ENCODE peak calls at places on chromosomes 6 and 20, in eight cellular contexts. One of them, this sample, is unnamed.

GRCh38 chr6:1378224-1379025 is 11.0 kb upstream of the FOXF2 start:
- DNase-seq in stimulated activated CD4-positive, alpha-beta T cell treated with anti-CD3 and anti-CD28 coated beads, Interleukin-1b, Interleukin-23, amount 100 ng/mL, for 1 hour: no peak
- DNase-seq in ovary: no peak
- DNase-seq in renal cortical epithelial cell: no peak
- DNase-seq in T-cell: no peak
- DNase-seq in anterior cingulate cortex: no peak
- DNase-seq in head of caudate nucleus: no peak
- DNase-seq in nucleus accumbens: no peak
- DNase-seq in this sample: no peak

GRCh38 chr20:14064333-14064732 is 69.0 kb downstream of the MACROD2 start:
- DNase-seq in stimulated activated CD4-positive, alpha-beta T cell treated with anti-CD3 and anti-CD28 coated beads, Interleukin-1b, Interleukin-23, amount 100 ng/mL, for 1 hour: no peak
- DNase-seq in ovary: no peak
- DNase-seq in renal cortical epithelial cell: no peak
- DNase-seq in T-cell: no peak
- DNase-seq in anterior cingulate cortex: no peak
- DNase-seq in head of caudate nucleus: no peak
- DNase-seq in nucleus accumbens: no peak
- DNase-seq in this sample: no peak

GRCh38 chr6:106608080-106608668 is 21.1 kb downstream of the RTN4IP1 start:
- DNase-seq in stimulated activated CD4-positive, alpha-beta T cell treated with anti-CD3 and anti-CD28 coated beads, Interleukin-1b, Interleukin-23, amount 100 ng/mL, for 1 hour: no peak
- DNase-seq in ovary: no peak
- DNase-seq in renal cortical epithelial cell: peak
- DNase-seq in T-cell: no peak
- DNase-seq in anterior cingulate cortex: no peak
- DNase-seq in head of caudate nucleus: no peak
- DNase-seq in nucleus accumbens: no peak
- DNase-seq in this sample: no peak

GRCh38 chr6:2020909-2021308 is 224.5 kb downstream of the GMDS start:
- DNase-seq in stimulated activated CD4-positive, alpha-beta T cell treated with anti-CD3 and anti-CD28 coated beads, Interleukin-1b, Interleukin-23, amount 100 ng/mL, for 1 hour: no peak
- DNase-seq in ovary: no peak
- DNase-seq in renal cortical epithelial cell: peak
- DNase-seq in T-cell: no peak
- DNase-seq in anterior cingulate cortex: no peak
- DNase-seq in head of caudate nucleus: no peak
- DNase-seq in nucleus accumbens: no peak
- DNase-seq in this sample: no peak

GRCh38 chr6:12233693-12234551 is 56.2 kb upstream of the EDN1 start:
- DNase-seq in stimulated activated CD4-positive, alpha-beta T cell treated with anti-CD3 and anti-CD28 coated beads, Interleukin-1b, Interleukin-23, amount 100 ng/mL, for 1 hour: no peak
- DNase-seq in ovary: no peak
- DNase-seq in renal cortical epithelial cell: peak
- DNase-seq in T-cell: no peak
- DNase-seq in anterior cingulate cortex: peak
- DNase-seq in head of caudate nucleus: peak
- DNase-seq in nucleus accumbens: peak
- DNase-seq in this sample: peak

GRCh38 chr20:57089701-57090144 is 176.7 kb downstream of the BMP7 start:
- DNase-seq in stimulated activated CD4-positive, alpha-beta T cell treated with anti-CD3 and anti-CD28 coated beads, Interleukin-1b, Interleukin-23, amount 100 ng/mL, for 1 hour: peak
- DNase-seq in ovary: peak
- DNase-seq in renal cortical epithelial cell: no peak
- DNase-seq in T-cell: peak
- DNase-seq in anterior cingulate cortex: peak
- DNase-seq in head of caudate nucleus: peak
- DNase-seq in nucleus accumbens: peak
- DNase-seq in this sample: peak

GRCh38 chr6:29661071-29661470 is 4.2 kb downstream of the MOG start:
- DNase-seq in stimulated activated CD4-positive, alpha-beta T cell treated with anti-CD3 and anti-CD28 coated beads, Interleukin-1b, Interleukin-23, amount 100 ng/mL, for 1 hour: no peak
- DNase-seq in ovary: no peak
- DNase-seq in renal cortical epithelial cell: no peak
- DNase-seq in T-cell: no peak
- DNase-seq in anterior cingulate cortex: no peak
- DNase-seq in head of caudate nucleus: no peak
- DNase-seq in nucleus accumbens: no peak
- DNase-seq in this sample: no peak

GRCh38 chr6:18823782-18824386 is 436.7 kb downstream of the RNF144B start:
- DNase-seq in stimulated activated CD4-positive, alpha-beta T cell treated with anti-CD3 and anti-CD28 coated beads, Interleukin-1b, Interleukin-23, amount 100 ng/mL, for 1 hour: no peak
- DNase-seq in ovary: no peak
- DNase-seq in renal cortical epithelial cell: no peak
- DNase-seq in T-cell: no peak
- DNase-seq in anterior cingulate cortex: no peak
- DNase-seq in head of caudate nucleus: no peak
- DNase-seq in nucleus accumbens: no peak
- DNase-seq in this sample: no peak

GRCh38 chr6:133595076-133595868 is 293.6 kb upstream of the TCF21 start:
- DNase-seq in stimulated activated CD4-positive, alpha-beta T cell treated with anti-CD3 and anti-CD28 coated beads, Interleukin-1b, Interleukin-23, amount 100 ng/mL, for 1 hour: no peak
- DNase-seq in ovary: no peak
- DNase-seq in renal cortical epithelial cell: no peak
- DNase-seq in T-cell: no peak
- DNase-seq in anterior cingulate cortex: no peak
- DNase-seq in head of caudate nucleus: no peak
- DNase-seq in nucleus accumbens: no peak
- DNase-seq in this sample: no peak

GRCh38 chr6:36633915-36634314 is 39.8 kb downstream of the SRSF3 start:
- DNase-seq in stimulated activated CD4-positive, alpha-beta T cell treated with anti-CD3 and anti-CD28 coated beads, Interleukin-1b, Interleukin-23, amount 100 ng/mL, for 1 hour: no peak
- DNase-seq in ovary: peak
- DNase-seq in renal cortical epithelial cell: peak
- DNase-seq in T-cell: no peak
- DNase-seq in anterior cingulate cortex: no peak
- DNase-seq in head of caudate nucleus: no peak
- DNase-seq in nucleus accumbens: no peak
- DNase-seq in this sample: no peak